ENCODE peak calls at places on chromosome 12, in nine cellular contexts. Z, U, M, O, L, X, N, B and F are unnamed samples.

GRCh38 chr12:89117448-89118034 is 234.8 kb downstream of the DUSP6 start:
- DNase-seq in B (no peak), N (peak), O (no peak), Z (no peak), X (no peak), L (no peak), U (no peak), M (no peak), F (no peak)

GRCh38 chr12:107372229-107372658 is 278.9 kb upstream of the CRY1 start:
- DNase-seq in B (no peak), N (no peak), Z (peak), O (no peak), U (no peak), X (no peak), L (peak), M (no peak), F (no peak)

GRCh38 chr12:126588586-126589249 is 1523.5 kb downstream of the AACS start:
- DNase-seq in U (no peak), O (no peak), B (no peak), L (no peak), M (no peak), N (no peak), X (no peak), Z (no peak), F (no peak)

GRCh38 chr12:100234591-100235304 is 32.1 kb downstream of the DEPDC4 start:
- DNase-seq in X (no peak), U (peak), B (no peak), Z (peak), N (no peak), L (no peak), M (no peak), O (no peak), F (peak)

GRCh38 chr12:123040106-123040505 is 59.6 kb downstream of the ARL6IP4 start:
- DNase-seq in Z (no peak), O (no peak), L (no peak), B (no peak), X (no peak), N (no peak), M (no peak), U (no peak), F (no peak)

GRCh38 chr12:52351196-52352059 is 15.9 kb downstream of the KRT85 start:
- DNase-seq in O (peak), X (peak), Z (no peak), B (no peak), M (no peak), U (no peak), L (peak), N (no peak), F (no peak)

GRCh38 chr12:117010693-117011451 is 88.3 kb downstream of the TESC start:
- DNase-seq in N (no peak), X (no peak), Z (peak), L (no peak), M (no peak), O (no peak), U (no peak), B (no peak), F (no peak)

GRCh38 chr12:49296836-49297694 is 2.1 kb downstream of the PRPH start:
- DNase-seq in N (no peak), X (no peak), M (no peak), Z (no peak), L (peak), U (peak), O (no peak), B (no peak), F (peak)

GRCh38 chr12:98656289-98657101 is 11.4 kb downstream of the APAF1 start:
- DNase-seq in L (no peak), O (no peak), M (no peak), X (no peak), Z (no peak), B (no peak), N (no peak), U (no peak), F (no peak)

GRCh38 chr12:128715485-128715884 is 108.3 kb downstream of the SLC15A4 start:
- DNase-seq in N (no peak), Z (no peak), L (no peak), B (no peak), M (no peak), U (no peak), X (no peak), O (no peak), F (no peak)

GRCh38 chr12:93174048-93174447 is 203.7 kb upstream of the NUDT4 start:
- DNase-seq in M (no peak), B (no peak), O (no peak), U (no peak), Z (peak), N (no peak), L (no peak), X (no peak), F (peak)

GRCh38 chr12:67067453-67068203 is 201.5 kb upstream of the CAND1 start:
- DNase-seq in Z (no peak), M (no peak), O (no peak), N (no peak), X (no peak), L (no peak), B (no peak), U (no peak), F (no peak)

GRCh38 chr12:81381951-81382350 is 304.1 kb downstream of the ACSS3 start:
- DNase-seq in L (no peak), X (no peak), O (no peak), B (no peak), U (peak), M (no peak), Z (no peak), N (no peak), F (no peak)

GRCh38 chr12:95918194-95918993 is 24.0 kb downstream of the CCDC38 start:
- DNase-seq in N (no peak), L (peak), Z (peak), M (no peak), B (no peak), U (peak), O (peak), X (peak), F (no peak)

GRCh38 chr12:107365703-107366102 is 272.4 kb upstream of the CRY1 start:
- DNase-seq in O (no peak), M (no peak), L (no peak), X (no peak), B (no peak), Z (no peak), N (no peak), U (no peak), F (no peak)

GRCh38 chr12:53754633-53755261 is 3.0 kb upstream of the CISTR start:
- DNase-seq in L (no peak), Z (peak), B (no peak), M (no peak), N (no peak), O (no peak), U (no peak), X (no peak), F (peak)

GRCh38 chr12:43102506-43103269 is 449.3 kb downstream of the ADAMTS20 start:
- DNase-seq in X (no peak), Z (no peak), M (no peak), N (no peak), L (no peak), B (no peak), U (no peak), O (no peak), F (no peak)

GRCh38 chr12:104609083-104609844 is 152.5 kb downstream of the CHST11 start:
- DNase-seq in U (no peak), M (no peak), Z (no peak), L (no peak), O (no peak), B (no peak), X (no peak), N (no peak), F (no peak)

GRCh38 chr12:121391619-121392324 is 8.1 kb upstream of the RNF34 start:
- DNase-seq in N (no peak), L (no peak), X (peak), M (no peak), U (no peak), O (no peak), B (no peak), Z (peak), F (peak)

GRCh38 chr12:57815177-57816000 is 3.1 kb downstream of the AVIL start:
- DNase-seq in X (no peak), U (no peak), Z (no peak), O (no peak), N (no peak), L (no peak), B (no peak), M (no peak), F (no peak)

GRCh38 chr12:39959016-39959415 is 146.9 kb downstream of the SLC2A13 start:
- DNase-seq in M (no peak), B (no peak), Z (no peak), U (no peak), X (no peak), L (no peak), O (no peak), N (no peak), F (peak)

GRCh38 chr12:65962921-65963883 is 138.9 kb downstream of the HMGA2 start:
- DNase-seq in Z (no peak), X (no peak), N (no peak), O (no peak), B (no peak), L (no peak), M (no peak), U (peak), F (no peak)

GRCh38 chr12:27345376-27345775 is 12.7 kb downstream of the BMAL2 start:
- DNase-seq in M (no peak), U (no peak), X (no peak), L (no peak), Z (no peak), O (no peak), N (no peak), B (no peak), F (no peak)